ENCODE peak calls at places on chromosomes 6 and 20, in ten cellular contexts. One of them, this sample, is unnamed.

GRCh38 chr20:17530716-17531536 is at the start of gene BFSP1:
- DNase-seq in astrocyte of the spinal cord: peak; percentile 56
- DNase-seq in A549: peak; percentile 79
- DNase-seq in upper lobe of right lung: peak; percentile 82
- DNase-seq in sigmoid colon: no peak
- DNase-seq in coronary artery: no peak
- DNase-seq in colonic mucosa: peak; percentile 72
- DNase-seq in heart right ventricle: peak; percentile 56
- DNase-seq in NB4: peak; percentile 73
- DNase-seq in WTC11: peak; percentile 74
- DNase-seq in this sample: peak; percentile 32

GRCh38 chr20:32456869-32457421 is 98.8 kb downstream of the ASXL1 start:
- DNase-seq in heart right ventricle: peak; percentile 64
- DNase-seq in sigmoid colon: no peak
- DNase-seq in colonic mucosa: no peak
- DNase-seq in WTC11: peak; percentile 86
- DNase-seq in A549: peak; percentile 70
- DNase-seq in NB4: peak; percentile 40
- DNase-seq in coronary artery: no peak
- DNase-seq in astrocyte of the spinal cord: peak; percentile 31
- DNase-seq in upper lobe of right lung: no peak
- DNase-seq in this sample: peak; percentile 22

GRCh38 chr6:28658475-28659249 is 133.0 kb downstream of the GPX5 start:
- DNase-seq in NB4: no peak
- DNase-seq in heart right ventricle: no peak
- DNase-seq in astrocyte of the spinal cord: no peak
- DNase-seq in A549: no peak
- DNase-seq in coronary artery: no peak
- DNase-seq in upper lobe of right lung: no peak
- DNase-seq in WTC11: no peak
- DNase-seq in colonic mucosa: no peak
- DNase-seq in sigmoid colon: no peak
- DNase-seq in this sample: no peak

GRCh38 chr20:6756961-6757595 is 10.4 kb upstream of the BMP2 start:
- DNase-seq in coronary artery: no peak
- DNase-seq in astrocyte of the spinal cord: no peak
- DNase-seq in NB4: no peak
- DNase-seq in WTC11: no peak
- DNase-seq in A549: no peak
- DNase-seq in upper lobe of right lung: no peak
- DNase-seq in heart right ventricle: no peak
- DNase-seq in colonic mucosa: no peak
- DNase-seq in sigmoid colon: no peak
- DNase-seq in this sample: no peak

GRCh38 chr6:73121421-73121993 is 103.8 kb downstream of the KHDC1L start:
- DNase-seq in A549: no peak
- DNase-seq in colonic mucosa: no peak
- DNase-seq in upper lobe of right lung: no peak
- DNase-seq in NB4: no peak
- DNase-seq in coronary artery: no peak
- DNase-seq in heart right ventricle: no peak
- DNase-seq in WTC11: no peak
- DNase-seq in astrocyte of the spinal cord: peak; percentile 58
- DNase-seq in sigmoid colon: no peak
- DNase-seq in this sample: peak; percentile 65

GRCh38 chr6:11315743-11316437 is 83.4 kb upstream of the NEDD9 start:
- DNase-seq in sigmoid colon: no peak
- DNase-seq in A549: peak; percentile 95
- DNase-seq in colonic mucosa: peak; percentile 62
- DNase-seq in astrocyte of the spinal cord: peak; percentile 96
- DNase-seq in upper lobe of right lung: no peak
- DNase-seq in heart right ventricle: no peak
- DNase-seq in NB4: no peak
- DNase-seq in WTC11: no peak
- DNase-seq in coronary artery: no peak
- DNase-seq in this sample: peak; percentile 96

GRCh38 chr20:43508106-43508505 is 609 bp downstream of the L3MBTL1 start:
- DNase-seq in heart right ventricle: no peak
- DNase-seq in sigmoid colon: no peak
- DNase-seq in NB4: no peak
- DNase-seq in upper lobe of right lung: no peak
- DNase-seq in astrocyte of the spinal cord: no peak
- DNase-seq in colonic mucosa: peak; percentile 30
- DNase-seq in WTC11: peak; percentile 69
- DNase-seq in coronary artery: no peak
- DNase-seq in A549: no peak
- DNase-seq in this sample: no peak

GRCh38 chr20:1844723-1845523 is 50.3 kb upstream of the SIRPA start:
- DNase-seq in colonic mucosa: peak; percentile 44
- DNase-seq in A549: no peak
- DNase-seq in coronary artery: no peak
- DNase-seq in WTC11: no peak
- DNase-seq in sigmoid colon: peak; percentile 94
- DNase-seq in astrocyte of the spinal cord: peak; percentile 30
- DNase-seq in NB4: peak; percentile 77
- DNase-seq in upper lobe of right lung: peak; percentile 75
- DNase-seq in heart right ventricle: no peak
- DNase-seq in this sample: no peak

GRCh38 chr6:37104935-37105781 is 64.8 kb upstream of the PIM1 start:
- DNase-seq in heart right ventricle: no peak
- DNase-seq in colonic mucosa: no peak
- DNase-seq in NB4: no peak
- DNase-seq in A549: no peak
- DNase-seq in upper lobe of right lung: no peak
- DNase-seq in astrocyte of the spinal cord: no peak
- DNase-seq in sigmoid colon: no peak
- DNase-seq in coronary artery: no peak
- DNase-seq in WTC11: no peak
- DNase-seq in this sample: no peak

GRCh38 chr6:79797912-79798311 is 149.4 kb downstream of the ELOVL4 start:
- DNase-seq in colonic mucosa: no peak
- DNase-seq in upper lobe of right lung: no peak
- DNase-seq in WTC11: no peak
- DNase-seq in sigmoid colon: no peak
- DNase-seq in heart right ventricle: no peak
- DNase-seq in NB4: no peak
- DNase-seq in coronary artery: no peak
- DNase-seq in A549: no peak
- DNase-seq in astrocyte of the spinal cord: no peak
- DNase-seq in this sample: no peak

GRCh38 chr6:111429571-111429970 is 53.4 kb downstream of the REV3L start:
- DNase-seq in sigmoid colon: no peak
- DNase-seq in colonic mucosa: no peak
- DNase-seq in astrocyte of the spinal cord: no peak
- DNase-seq in WTC11: no peak
- DNase-seq in NB4: no peak
- DNase-seq in heart right ventricle: no peak
- DNase-seq in coronary artery: no peak
- DNase-seq in A549: no peak
- DNase-seq in upper lobe of right lung: no peak
- DNase-seq in this sample: no peak
- TF ChIP-seq CTCF in sigmoid colon: no peak
- TF ChIP-seq CTCF in colonic mucosa: no peak
- TF ChIP-seq CTCF in astrocyte of the spinal cord: no peak
- TF ChIP-seq CTCF in WTC11: no peak
- TF ChIP-seq CTCF in NB4: no peak
- TF ChIP-seq CTCF in heart right ventricle: no peak
- TF ChIP-seq CTCF in coronary artery: no peak
- TF ChIP-seq CTCF in A549: no peak
- TF ChIP-seq CTCF in upper lobe of right lung: no peak
- TF ChIP-seq CTCF in this sample: no peak

GRCh38 chr20:20687319-20687718 is 25.1 kb downstream of the RALGAPA2 start:
- DNase-seq in sigmoid colon: no peak
- DNase-seq in NB4: no peak
- DNase-seq in WTC11: no peak
- DNase-seq in A549: no peak
- DNase-seq in heart right ventricle: no peak
- DNase-seq in coronary artery: no peak
- DNase-seq in colonic mucosa: no peak
- DNase-seq in astrocyte of the spinal cord: no peak
- DNase-seq in upper lobe of right lung: no peak
- DNase-seq in this sample: no peak
- TF ChIP-seq CTCF in sigmoid colon: no peak
- TF ChIP-seq CTCF in NB4: no peak
- TF ChIP-seq CTCF in WTC11: no peak
- TF ChIP-seq CTCF in A549: no peak
- TF ChIP-seq CTCF in heart right ventricle: no peak
- TF ChIP-seq CTCF in coronary artery: no peak
- TF ChIP-seq CTCF in colonic mucosa: no peak
- TF ChIP-seq CTCF in astrocyte of the spinal cord: no peak
- TF ChIP-seq CTCF in upper lobe of right lung: no peak
- TF ChIP-seq CTCF in this sample: no peak

GRCh38 chr20:20432618-20433286 is 64.8 kb downstream of the INSM1 start:
- DNase-seq in astrocyte of the spinal cord: no peak
- DNase-seq in coronary artery: no peak
- DNase-seq in NB4: no peak
- DNase-seq in sigmoid colon: no peak
- DNase-seq in A549: no peak
- DNase-seq in WTC11: no peak
- DNase-seq in upper lobe of right lung: no peak
- DNase-seq in colonic mucosa: no peak
- DNase-seq in heart right ventricle: no peak
- DNase-seq in this sample: no peak

GRCh38 chr20:20436689-20437088 is 68.8 kb downstream of the INSM1 start:
- DNase-seq in heart right ventricle: no peak
- DNase-seq in colonic mucosa: no peak
- DNase-seq in WTC11: no peak
- DNase-seq in astrocyte of the spinal cord: no peak
- DNase-seq in upper lobe of right lung: no peak
- DNase-seq in NB4: no peak
- DNase-seq in sigmoid colon: no peak
- DNase-seq in A549: no peak
- DNase-seq in coronary artery: no peak
- DNase-seq in this sample: no peak

GRCh38 chr20:20437314-20437713 is 69.4 kb downstream of the INSM1 start:
- DNase-seq in A549: no peak
- DNase-seq in upper lobe of right lung: no peak
- DNase-seq in coronary artery: no peak
- DNase-seq in colonic mucosa: no peak
- DNase-seq in sigmoid colon: no peak
- DNase-seq in NB4: no peak
- DNase-seq in heart right ventricle: no peak
- DNase-seq in WTC11: no peak
- DNase-seq in astrocyte of the spinal cord: no peak
- DNase-seq in this sample: no peak

GRCh38 chr20:20439602-20440001 is 71.7 kb downstream of the INSM1 start:
- DNase-seq in NB4: no peak
- DNase-seq in astrocyte of the spinal cord: no peak
- DNase-seq in coronary artery: no peak
- DNase-seq in upper lobe of right lung: no peak
- DNase-seq in WTC11: no peak
- DNase-seq in heart right ventricle: no peak
- DNase-seq in sigmoid colon: no peak
- DNase-seq in colonic mucosa: no peak
- DNase-seq in A549: no peak
- DNase-seq in this sample: no peak

GRCh38 chr20:20435453-20435852 is 67.5 kb downstream of the INSM1 start:
- DNase-seq in heart right ventricle: no peak
- DNase-seq in coronary artery: no peak
- DNase-seq in A549: no peak
- DNase-seq in NB4: no peak
- DNase-seq in astrocyte of the spinal cord: no peak
- DNase-seq in upper lobe of right lung: no peak
- DNase-seq in sigmoid colon: no peak
- DNase-seq in colonic mucosa: no peak
- DNase-seq in WTC11: no peak
- DNase-seq in this sample: no peak
- TF ChIP-seq CTCF in heart right ventricle: no peak
- TF ChIP-seq CTCF in coronary artery: no peak
- TF ChIP-seq CTCF in A549: no peak
- TF ChIP-seq CTCF in NB4: no peak
- TF ChIP-seq CTCF in astrocyte of the spinal cord: no peak
- TF ChIP-seq CTCF in upper lobe of right lung: no peak
- TF ChIP-seq CTCF in sigmoid colon: no peak
- TF ChIP-seq CTCF in colonic mucosa: no peak
- TF ChIP-seq CTCF in WTC11: no peak
- TF ChIP-seq CTCF in this sample: no peak

GRCh38 chr6:160088774-160089533 is 32.7 kb upstream of the SLC22A1 start:
- DNase-seq in heart right ventricle: no peak
- DNase-seq in colonic mucosa: no peak
- DNase-seq in NB4: no peak
- DNase-seq in astrocyte of the spinal cord: no peak
- DNase-seq in coronary artery: no peak
- DNase-seq in WTC11: no peak
- DNase-seq in upper lobe of right lung: no peak
- DNase-seq in sigmoid colon: no peak
- DNase-seq in A549: no peak
- DNase-seq in this sample: no peak

GRCh38 chr6:160086754-160087153 is 34.9 kb upstream of the SLC22A1 start:
- DNase-seq in NB4: no peak
- DNase-seq in heart right ventricle: no peak
- DNase-seq in coronary artery: no peak
- DNase-seq in astrocyte of the spinal cord: no peak
- DNase-seq in upper lobe of right lung: no peak
- DNase-seq in sigmoid colon: no peak
- DNase-seq in colonic mucosa: no peak
- DNase-seq in WTC11: no peak
- DNase-seq in A549: no peak
- DNase-seq in this sample: no peak

GRCh38 chr6:160089534-160089897 is 32.1 kb upstream of the SLC22A1 start:
- DNase-seq in sigmoid colon: no peak
- DNase-seq in WTC11: no peak
- DNase-seq in heart right ventricle: no peak
- DNase-seq in astrocyte of the spinal cord: no peak
- DNase-seq in A549: no peak
- DNase-seq in coronary artery: no peak
- DNase-seq in upper lobe of right lung: no peak
- DNase-seq in colonic mucosa: no peak
- DNase-seq in NB4: no peak
- DNase-seq in this sample: no peak

GRCh38 chr6:160085713-160086505 is 35.7 kb upstream of the SLC22A1 start:
- DNase-seq in WTC11: no peak
- DNase-seq in coronary artery: no peak
- DNase-seq in NB4: peak; percentile 25
- DNase-seq in A549: no peak
- DNase-seq in colonic mucosa: peak; percentile 80
- DNase-seq in sigmoid colon: no peak
- DNase-seq in upper lobe of right lung: no peak
- DNase-seq in astrocyte of the spinal cord: no peak
- DNase-seq in heart right ventricle: no peak
- DNase-seq in this sample: no peak

GRCh38 chr6:160088069-160088773 is 33.4 kb upstream of the SLC22A1 start:
- DNase-seq in WTC11: peak; percentile 63
- DNase-seq in coronary artery: no peak
- DNase-seq in NB4: peak; percentile 20
- DNase-seq in upper lobe of right lung: no peak
- DNase-seq in heart right ventricle: peak; percentile 40
- DNase-seq in colonic mucosa: peak; percentile 79
- DNase-seq in sigmoid colon: peak; percentile 86
- DNase-seq in astrocyte of the spinal cord: peak; percentile 79
- DNase-seq in A549: peak; percentile 55
- DNase-seq in this sample: peak; percentile 95
- TF ChIP-seq CTCF in WTC11: peak; percentile 27
- TF ChIP-seq CTCF in coronary artery: peak; percentile 85
- TF ChIP-seq CTCF in NB4: peak; percentile 57
- TF ChIP-seq CTCF in upper lobe of right lung: peak; percentile 53
- TF ChIP-seq CTCF in heart right ventricle: peak; percentile 63
- TF ChIP-seq CTCF in colonic mucosa: peak; percentile 60
- TF ChIP-seq CTCF in sigmoid colon: peak; percentile 69
- TF ChIP-seq CTCF in astrocyte of the spinal cord: peak; percentile 95
- TF ChIP-seq CTCF in A549: peak; percentile 74
- TF ChIP-seq CTCF in this sample: peak; percentile 87

This sample was measured in HFFc6.